ENCODE peak calls at places on chromosomes 11 and 22, in seven cellular contexts. One of them, this sample, is unnamed.
A peak's percentile ranks its signal among the peaks of the same experiment; 100 is the strongest.

GRCh38 chr11:67463186-67463585 is 5.9 kb downstream of the TMEM134 start:
- DNase-seq in heart left ventricle: no peak
- DNase-seq in choroid plexus epithelial cell: no peak
- DNase-seq in lower lobe of right lung: no peak
- DNase-seq in right atrium auricular region: no peak
- DNase-seq in fibroblast of lung: no peak
- DNase-seq in astrocyte of the cerebellum: no peak
- DNase-seq in this sample: no peak

GRCh38 chr11:22752908-22753310 is 76.7 kb downstream of the SVIP start:
- DNase-seq in fibroblast of lung: no peak
- DNase-seq in choroid plexus epithelial cell: no peak
- DNase-seq in astrocyte of the cerebellum: no peak
- DNase-seq in heart left ventricle: no peak
- DNase-seq in right atrium auricular region: no peak
- DNase-seq in lower lobe of right lung: no peak
- DNase-seq in this sample: no peak

GRCh38 chr11:113377606-113378005 is 10.0 kb upstream of the ANKK1 start:
- DNase-seq in right atrium auricular region: no peak
- DNase-seq in fibroblast of lung: no peak
- DNase-seq in lower lobe of right lung: no peak
- DNase-seq in choroid plexus epithelial cell: no peak
- DNase-seq in astrocyte of the cerebellum: no peak
- DNase-seq in heart left ventricle: no peak
- DNase-seq in this sample: peak; percentile 22

GRCh38 chr11:123518496-123519054 is 88.5 kb downstream of the GRAMD1B start:
- DNase-seq in fibroblast of lung: no peak
- DNase-seq in choroid plexus epithelial cell: no peak
- DNase-seq in astrocyte of the cerebellum: no peak
- DNase-seq in lower lobe of right lung: no peak
- DNase-seq in heart left ventricle: no peak
- DNase-seq in right atrium auricular region: no peak
- DNase-seq in this sample: no peak

GRCh38 chr22:40094449-40094848 is 83.3 kb upstream of the TNRC6B start:
- DNase-seq in lower lobe of right lung: no peak
- DNase-seq in heart left ventricle: no peak
- DNase-seq in astrocyte of the cerebellum: no peak
- DNase-seq in choroid plexus epithelial cell: peak; percentile 20
- DNase-seq in fibroblast of lung: peak; percentile 51
- DNase-seq in right atrium auricular region: no peak
- DNase-seq in this sample: no peak

GRCh38 chr11:45918331-45918941 is 759 bp upstream of the PEX16 start:
- DNase-seq in heart left ventricle: peak; percentile 91
- DNase-seq in choroid plexus epithelial cell: peak; percentile 78
- DNase-seq in right atrium auricular region: peak; percentile 87
- DNase-seq in lower lobe of right lung: peak; percentile 90
- DNase-seq in astrocyte of the cerebellum: no peak
- DNase-seq in fibroblast of lung: peak; percentile 63
- DNase-seq in this sample: peak; percentile 70

GRCh38 chr11:29017941-29018340 is 909.8 kb downstream of the METTL15 start:
- DNase-seq in heart left ventricle: no peak
- DNase-seq in fibroblast of lung: no peak
- DNase-seq in choroid plexus epithelial cell: no peak
- DNase-seq in right atrium auricular region: no peak
- DNase-seq in astrocyte of the cerebellum: no peak
- DNase-seq in lower lobe of right lung: no peak
- DNase-seq in this sample: no peak

GRCh38 chr11:24163146-24163545 is 333.7 kb upstream of the LUZP2 start:
- DNase-seq in lower lobe of right lung: no peak
- DNase-seq in heart left ventricle: no peak
- DNase-seq in right atrium auricular region: no peak
- DNase-seq in astrocyte of the cerebellum: no peak
- DNase-seq in choroid plexus epithelial cell: peak; percentile 43
- DNase-seq in fibroblast of lung: no peak
- DNase-seq in this sample: no peak

GRCh38 chr11:133886029-133886428 is 40.7 kb upstream of the SPATA19 start:
- DNase-seq in fibroblast of lung: no peak
- DNase-seq in right atrium auricular region: no peak
- DNase-seq in choroid plexus epithelial cell: no peak
- DNase-seq in astrocyte of the cerebellum: no peak
- DNase-seq in lower lobe of right lung: no peak
- DNase-seq in heart left ventricle: no peak
- DNase-seq in this sample: no peak

GRCh38 chr11:31808721-31809542 is 2.2 kb downstream of the PAX6 start:
- DNase-seq in lower lobe of right lung: no peak
- DNase-seq in astrocyte of the cerebellum: no peak
- DNase-seq in fibroblast of lung: no peak
- DNase-seq in right atrium auricular region: no peak
- DNase-seq in choroid plexus epithelial cell: no peak
- DNase-seq in heart left ventricle: no peak
- DNase-seq in this sample: no peak

GRCh38 chr11:123560001-123560400 is 94.4 kb downstream of the SCN3B start:
- DNase-seq in choroid plexus epithelial cell: peak; percentile 79
- DNase-seq in fibroblast of lung: peak; percentile 46
- DNase-seq in astrocyte of the cerebellum: no peak
- DNase-seq in lower lobe of right lung: no peak
- DNase-seq in right atrium auricular region: peak; percentile 68
- DNase-seq in heart left ventricle: peak; percentile 76
- DNase-seq in this sample: peak; percentile 75

GRCh38 chr11:73172992-73173656 is 31.0 kb upstream of the FCHSD2 start:
- DNase-seq in lower lobe of right lung: no peak
- DNase-seq in choroid plexus epithelial cell: no peak
- DNase-seq in heart left ventricle: no peak
- DNase-seq in astrocyte of the cerebellum: no peak
- DNase-seq in right atrium auricular region: no peak
- DNase-seq in fibroblast of lung: no peak
- DNase-seq in this sample: no peak

GRCh38 chr22:19903031-19903430 is 38.5 kb upstream of the COMT start:
- DNase-seq in right atrium auricular region: no peak
- DNase-seq in lower lobe of right lung: no peak
- DNase-seq in choroid plexus epithelial cell: no peak
- DNase-seq in heart left ventricle: no peak
- DNase-seq in fibroblast of lung: no peak
- DNase-seq in astrocyte of the cerebellum: no peak
- DNase-seq in this sample: no peak

GRCh38 chr22:32410459-32410858 is 1.6 kb downstream of the RTCB start:
- DNase-seq in fibroblast of lung: no peak
- DNase-seq in heart left ventricle: no peak
- DNase-seq in right atrium auricular region: no peak
- DNase-seq in astrocyte of the cerebellum: no peak
- DNase-seq in lower lobe of right lung: no peak
- DNase-seq in choroid plexus epithelial cell: no peak
- DNase-seq in this sample: no peak

GRCh38 chr11:57294225-57295131 is 30.3 kb downstream of the TNKS1BP1 start:
- DNase-seq in choroid plexus epithelial cell: peak; percentile 42
- DNase-seq in heart left ventricle: no peak
- DNase-seq in lower lobe of right lung: no peak
- DNase-seq in fibroblast of lung: peak; percentile 57
- DNase-seq in right atrium auricular region: no peak
- DNase-seq in astrocyte of the cerebellum: peak; percentile 90
- DNase-seq in this sample: peak; percentile 68

GRCh38 chr22:42343136-42343484 is 72.7 kb upstream of the TCF20 start:
- DNase-seq in fibroblast of lung: no peak
- DNase-seq in heart left ventricle: no peak
- DNase-seq in right atrium auricular region: no peak
- DNase-seq in choroid plexus epithelial cell: no peak
- DNase-seq in astrocyte of the cerebellum: no peak
- DNase-seq in lower lobe of right lung: no peak
- DNase-seq in this sample: no peak

GRCh38 chr22:42342426-42343135 is 72.1 kb upstream of the TCF20 start:
- DNase-seq in heart left ventricle: no peak
- DNase-seq in lower lobe of right lung: no peak
- DNase-seq in astrocyte of the cerebellum: no peak
- DNase-seq in choroid plexus epithelial cell: no peak
- DNase-seq in fibroblast of lung: no peak
- DNase-seq in right atrium auricular region: no peak
- DNase-seq in this sample: no peak

GRCh38 chr22:42343551-42344081 is 73.2 kb upstream of the TCF20 start:
- DNase-seq in choroid plexus epithelial cell: no peak
- DNase-seq in right atrium auricular region: no peak
- DNase-seq in lower lobe of right lung: no peak
- DNase-seq in fibroblast of lung: no peak
- DNase-seq in heart left ventricle: no peak
- DNase-seq in astrocyte of the cerebellum: no peak
- DNase-seq in this sample: no peak

GRCh38 chr22:42345458-42345857 is 75.0 kb upstream of the TCF20 start:
- DNase-seq in choroid plexus epithelial cell: no peak
- DNase-seq in heart left ventricle: no peak
- DNase-seq in right atrium auricular region: no peak
- DNase-seq in fibroblast of lung: no peak
- DNase-seq in lower lobe of right lung: no peak
- DNase-seq in astrocyte of the cerebellum: no peak
- DNase-seq in this sample: no peak

DNA sequence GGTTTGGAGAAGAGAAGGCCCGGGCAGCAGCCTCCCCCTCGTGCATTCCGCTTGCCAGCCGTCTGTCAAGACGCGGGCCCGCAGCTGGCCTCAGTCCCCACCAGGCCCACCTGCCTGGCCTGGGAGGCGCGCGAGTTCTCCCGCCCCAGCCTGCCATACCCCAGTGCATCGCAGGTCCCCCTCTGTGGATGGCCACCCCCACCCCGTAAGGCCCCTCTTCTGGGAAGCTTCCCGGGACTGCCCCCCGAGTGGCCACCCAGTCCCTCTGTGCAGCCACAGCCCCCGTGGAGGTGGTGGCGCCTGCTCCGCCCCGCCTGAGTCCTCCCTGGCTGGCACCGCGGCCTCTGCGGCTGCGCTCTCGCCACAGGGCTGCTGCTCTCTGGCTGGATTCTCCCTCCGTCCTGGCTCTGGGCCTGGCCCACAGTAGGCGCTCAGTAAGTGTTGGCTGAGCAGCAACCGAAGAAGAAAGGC is 74.0 kb upstream of the TCF20 start:
- DNase-seq in fibroblast of lung: peak; percentile 17
- DNase-seq in right atrium auricular region: no peak
- DNase-seq in astrocyte of the cerebellum: peak; percentile 57
- DNase-seq in choroid plexus epithelial cell: peak; percentile 68
- DNase-seq in heart left ventricle: peak; percentile 76
- DNase-seq in lower lobe of right lung: no peak
- DNase-seq in this sample: peak; percentile 19
- H3K4me3 ChIP-seq in fibroblast of lung: peak overlapping the region; percentile 25
- H3K4me3 ChIP-seq in right atrium auricular region: peak overlapping the region; percentile 48
- H3K4me3 ChIP-seq in astrocyte of the cerebellum: peak overlapping the region; percentile 4
- H3K4me3 ChIP-seq in choroid plexus epithelial cell: peak overlapping the region; percentile 22
- H3K4me3 ChIP-seq in heart left ventricle: peak overlapping the region; percentile 43
- H3K4me3 ChIP-seq in lower lobe of right lung: peak overlapping the region; percentile 36
- H3K4me3 ChIP-seq in this sample: no peak overlapping the region

DNA sequence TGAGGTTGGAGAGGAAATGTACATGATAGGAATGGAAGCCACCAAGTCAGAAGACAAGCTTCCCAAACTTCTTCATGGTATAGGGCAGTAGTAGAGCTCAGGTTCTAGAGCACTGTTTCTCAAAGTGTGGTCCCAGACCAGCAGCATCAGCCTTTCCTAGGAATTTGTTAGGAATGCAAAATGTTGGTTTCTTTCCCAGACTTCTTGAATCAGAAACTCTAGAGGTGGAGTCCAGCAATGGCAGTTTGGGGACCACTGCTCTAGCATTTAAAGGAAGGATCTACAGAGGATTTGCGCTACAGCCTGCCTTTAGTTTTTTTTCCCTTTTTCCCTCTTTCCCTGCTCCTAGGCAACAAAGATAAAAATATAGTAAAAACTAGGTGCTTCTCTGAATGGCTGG is 17.0 kb upstream of the MMP12 start:
- DNase-seq in fibroblast of lung: no peak
- DNase-seq in astrocyte of the cerebellum: peak; percentile 8
- DNase-seq in heart left ventricle: no peak
- DNase-seq in right atrium auricular region: no peak
- DNase-seq in lower lobe of right lung: no peak
- DNase-seq in choroid plexus epithelial cell: no peak
- DNase-seq in this sample: no peak
- TF ChIP-seq CTCF in fibroblast of lung: no peak
- TF ChIP-seq CTCF in astrocyte of the cerebellum: peak; percentile 3
- TF ChIP-seq CTCF in heart left ventricle: no peak
- TF ChIP-seq CTCF in right atrium auricular region: no peak
- TF ChIP-seq CTCF in lower lobe of right lung: no peak
- TF ChIP-seq CTCF in choroid plexus epithelial cell: no peak
- TF ChIP-seq CTCF in this sample: no peak

GRCh38 chr22:44449683-44450425 is 48.2 kb downstream of the RTL6 start:
- DNase-seq in heart left ventricle: no peak
- DNase-seq in lower lobe of right lung: no peak
- DNase-seq in right atrium auricular region: no peak
- DNase-seq in choroid plexus epithelial cell: no peak
- DNase-seq in fibroblast of lung: no peak
- DNase-seq in astrocyte of the cerebellum: no peak
- DNase-seq in this sample: no peak

GRCh38 chr22:44451016-44451415 is 47.0 kb downstream of the RTL6 start:
- DNase-seq in fibroblast of lung: no peak
- DNase-seq in right atrium auricular region: no peak
- DNase-seq in heart left ventricle: no peak
- DNase-seq in choroid plexus epithelial cell: no peak
- DNase-seq in astrocyte of the cerebellum: no peak
- DNase-seq in lower lobe of right lung: no peak
- DNase-seq in this sample: no peak

GRCh38 chr22:44448271-44448780 is 49.7 kb downstream of the RTL6 start:
- DNase-seq in choroid plexus epithelial cell: peak; percentile 95
- DNase-seq in heart left ventricle: peak; percentile 78
- DNase-seq in lower lobe of right lung: no peak
- DNase-seq in fibroblast of lung: peak; percentile 90
- DNase-seq in right atrium auricular region: peak; percentile 82
- DNase-seq in astrocyte of the cerebellum: peak; percentile 93
- DNase-seq in this sample: peak; percentile 95

GRCh38 chr22:44450503-44450902 is 47.5 kb downstream of the RTL6 start:
- DNase-seq in lower lobe of right lung: no peak
- DNase-seq in fibroblast of lung: no peak
- DNase-seq in astrocyte of the cerebellum: no peak
- DNase-seq in right atrium auricular region: no peak
- DNase-seq in choroid plexus epithelial cell: no peak
- DNase-seq in heart left ventricle: no peak
- DNase-seq in this sample: no peak

DNA sequence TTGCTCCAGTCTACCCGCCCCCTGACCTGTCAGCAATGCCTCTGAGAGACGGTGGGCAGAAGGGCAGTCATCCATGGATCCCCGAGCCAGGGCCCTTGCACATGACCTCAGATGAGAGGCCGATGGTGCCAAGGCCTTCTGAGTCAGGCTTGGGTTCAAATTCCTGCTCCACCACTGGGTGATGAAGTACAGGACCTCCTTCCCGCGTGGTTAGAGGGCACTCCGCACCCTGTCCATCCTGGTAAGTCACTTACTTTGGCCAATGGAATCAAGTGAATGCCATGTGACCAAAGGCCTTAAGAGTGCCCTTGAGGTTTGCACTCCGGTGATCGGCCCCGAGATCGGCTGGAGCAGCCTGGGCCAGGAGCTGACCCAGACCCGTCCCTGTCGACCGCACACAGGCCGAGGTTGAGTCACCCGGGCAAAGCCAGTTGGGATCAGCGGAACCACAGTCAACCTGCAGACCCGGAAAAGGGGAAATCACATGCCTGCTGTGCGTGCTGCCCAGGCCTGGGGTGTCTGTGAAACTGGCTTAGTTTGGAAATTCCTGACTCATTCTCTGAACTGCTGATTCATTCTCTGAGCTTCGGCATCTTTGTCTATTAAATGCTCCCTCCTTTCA is 48.9 kb downstream of the RTL6 start:
- DNase-seq in astrocyte of the cerebellum: peak; percentile 76
- DNase-seq in lower lobe of right lung: no peak
- DNase-seq in choroid plexus epithelial cell: peak; percentile 83
- DNase-seq in heart left ventricle: no peak
- DNase-seq in right atrium auricular region: no peak
- DNase-seq in fibroblast of lung: peak; percentile 90
- DNase-seq in this sample: peak; percentile 80
- H3K4me3 ChIP-seq in astrocyte of the cerebellum: no peak overlapping the region
- H3K4me3 ChIP-seq in lower lobe of right lung: no peak overlapping the region
- H3K4me3 ChIP-seq in choroid plexus epithelial cell: no peak overlapping the region
- H3K4me3 ChIP-seq in heart left ventricle: no peak overlapping the region
- H3K4me3 ChIP-seq in right atrium auricular region: no peak overlapping the region
- H3K4me3 ChIP-seq in fibroblast of lung: no peak overlapping the region
- H3K4me3 ChIP-seq in this sample: no peak overlapping the region

GRCh38 chr11:33521384-33521783 is 179.2 kb downstream of the C11orf91 start:
- DNase-seq in choroid plexus epithelial cell: no peak
- DNase-seq in astrocyte of the cerebellum: no peak
- DNase-seq in heart left ventricle: no peak
- DNase-seq in fibroblast of lung: no peak
- DNase-seq in right atrium auricular region: no peak
- DNase-seq in lower lobe of right lung: no peak
- DNase-seq in this sample: no peak
- TF ChIP-seq CTCF in choroid plexus epithelial cell: no peak
- TF ChIP-seq CTCF in astrocyte of the cerebellum: no peak
- TF ChIP-seq CTCF in heart left ventricle: no peak
- TF ChIP-seq CTCF in fibroblast of lung: no peak
- TF ChIP-seq CTCF in right atrium auricular region: no peak
- TF ChIP-seq CTCF in lower lobe of right lung: no peak
- TF ChIP-seq CTCF in this sample: no peak